ENCODE peak calls at places on chromosomes 5 and 9, in four cellular contexts. J is effector memory CD4-positive, alpha-beta T cell; X is fibroblast of lung; W is A549. R is an unnamed sample.

GRCh38 chr5:81506900-81507588 is 113.1 kb upstream of the ACOT12 start:
- DNase-seq in W (peak), J (no peak), X (peak), R (peak)

GRCh38 chr9:19373527-19373926 is 6.5 kb downstream of the RPS6 start:
- DNase-seq in X (no peak), J (no peak), W (no peak), R (no peak)

GRCh38 chr5:73188764-73189521 is 15.9 kb downstream of the TMEM174 start:
- DNase-seq in X (peak), W (peak), J (no peak), R (no peak)

GRCh38 chr9:2928386-2928785 is 84.5 kb upstream of the PUM3 start:
- DNase-seq in J (no peak), X (no peak), W (no peak), R (no peak)

GRCh38 chr5:112923988-112924387 is 2.0 kb upstream of the REEP5 start:
- DNase-seq in W (no peak), X (no peak), J (no peak), R (no peak)

GRCh38 chr9:116635908-116636307 is 51.2 kb upstream of the TRIM32 start:
- DNase-seq in X (no peak), J (no peak), W (no peak), R (no peak)

GRCh38 chr5:1315709-1316587 is 21.1 kb upstream of the TERT start:
- DNase-seq in X (peak), W (peak), J (peak), R (peak)

GRCh38 chr5:55175781-55176175 is 2.8 kb upstream of the CDC20B start:
- DNase-seq in J (no peak), W (no peak), X (no peak), R (no peak)

GRCh38 chr9:89277454-89277853 is 33.5 kb upstream of the CKS2 start:
- DNase-seq in W (no peak), J (no peak), X (peak), R (no peak)

GRCh38 chr5:114447084-114447773 is 85.4 kb downstream of the KCNN2 start:
- DNase-seq in W (peak), X (peak), J (no peak), R (peak)

GRCh38 chr9:122904466-122904822 is 715 bp downstream of the RC3H2 start:
- DNase-seq in X (peak), J (no peak), W (peak), R (peak)

GRCh38 chr9:85900504-85901201 is 40.3 kb upstream of the NAA35 start:
- DNase-seq in W (peak), J (no peak), X (peak), R (peak)

GRCh38 chr9:71692337-71692736 is 76.0 kb downstream of the CEMIP2 start:
- DNase-seq in W (no peak), X (peak), J (no peak), R (no peak)

GRCh38 chr5:39661026-39661779 is 236.4 kb upstream of the DAB2 start:
- DNase-seq in X (peak), W (no peak), J (no peak), R (peak)

GRCh38 chr9:134895849-134896833 is 15.5 kb downstream of the FCN2 start:
- DNase-seq in W (peak), X (peak), J (no peak), R (peak)

GRCh38 chr5:100900142-100900795 is 2.8 kb downstream of the ST8SIA4 start:
- DNase-seq in W (peak), J (no peak), X (peak), R (peak)

R was measured in dermis blood vessel endothelial cell.